ENCODE peak calls at places on chromosomes 2 and 18, in six cellular contexts. K is IMR-90, P is trophoblast cell, E is mesendoderm, I is H1, Q is mesenchymal stem cell. S is an unnamed sample.

GRCh38 chr2:138090330-138090729 is 126.1 kb downstream of the HNMT start:
- DNase-seq in I (no peak), Q (peak; percentile 64), K (peak; percentile 58), E (peak; percentile 54), P (peak; percentile 79), S (no peak)

GRCh38 chr18:70288171-70288850 is 534 bp upstream of the SOCS6 start:
- DNase-seq in I (no peak), P (peak; percentile 65), E (peak; percentile 57), Q (peak; percentile 60), K (peak; percentile 39), S (peak; percentile 47)

GRCh38 chr2:88161446-88161845 is 8.7 kb upstream of the THNSL2 start:
- DNase-seq in Q (no peak), E (no peak), P (no peak), I (no peak), K (no peak), S (no peak)

GRCh38 chr2:159165065-159165464 is 121.4 kb downstream of the WDSUB1 start:
- DNase-seq in E (no peak), P (no peak), K (no peak), Q (no peak), I (no peak), S (no peak)

GRCh38 chr2:145874466-145874865 is 1354.5 kb upstream of the ZEB2 start:
- DNase-seq in P (no peak), E (no peak), K (peak; percentile 64), Q (peak; percentile 18), I (no peak), S (no peak)

GRCh38 chr2:88253997-88254396 is 83.9 kb downstream of the THNSL2 start:
- DNase-seq in Q (no peak), K (no peak), E (no peak), I (no peak), P (no peak), S (no peak)

GRCh38 chr2:22329097-22329716 is 1055.8 kb upstream of the KLHL29 start:
- DNase-seq in K (no peak), I (no peak), Q (no peak), E (no peak), P (no peak), S (no peak)

GRCh38 chr2:79453918-79454317 is 58.9 kb upstream of the CTNNA2 start:
- DNase-seq in Q (no peak), E (peak; percentile 44), I (no peak), K (no peak), P (peak; percentile 4), S (peak; percentile 41)

GRCh38 chr2:112634153-112634873 is 11.4 kb upstream of the SLC20A1 start:
- DNase-seq in P (peak; percentile 90), E (no peak), K (no peak), Q (no peak), I (no peak), S (no peak)

GRCh38 chr2:170817999-170818293 is 1.3 kb downstream of the GAD1 start:
- DNase-seq in P (no peak), I (no peak), E (no peak), Q (no peak), K (no peak), S (peak; percentile 44)

GRCh38 chr2:42136832-42137821 is 32.0 kb upstream of the EML4 start:
- DNase-seq in P (no peak), I (no peak), E (no peak), Q (peak; percentile 36), K (no peak), S (no peak)

GRCh38 chr2:43343573-43344304 is 117.3 kb upstream of the ZFP36L2 start:
- DNase-seq in E (peak; percentile 26), P (no peak), K (peak; percentile 97), I (no peak), Q (peak; percentile 76), S (no peak)

GRCh38 chr18:78721986-78722385 is 257.6 kb upstream of the SALL3 start:
- DNase-seq in E (peak; percentile 6), K (no peak), Q (no peak), P (no peak), I (no peak), S (no peak)

GRCh38 chr18:78722391-78722790 is 257.2 kb upstream of the SALL3 start:
- DNase-seq in Q (no peak), I (no peak), E (no peak), K (no peak), P (no peak), S (no peak)

GRCh38 chr18:78724214-78724834 is 255.3 kb upstream of the SALL3 start:
- DNase-seq in K (no peak), E (no peak), I (no peak), Q (no peak), P (no peak), S (no peak)

GRCh38 chr18:78721281-78721949 is 258.2 kb upstream of the SALL3 start:
- DNase-seq in E (peak; percentile 57), Q (no peak), K (no peak), P (no peak), I (no peak), S (no peak)

DNA sequence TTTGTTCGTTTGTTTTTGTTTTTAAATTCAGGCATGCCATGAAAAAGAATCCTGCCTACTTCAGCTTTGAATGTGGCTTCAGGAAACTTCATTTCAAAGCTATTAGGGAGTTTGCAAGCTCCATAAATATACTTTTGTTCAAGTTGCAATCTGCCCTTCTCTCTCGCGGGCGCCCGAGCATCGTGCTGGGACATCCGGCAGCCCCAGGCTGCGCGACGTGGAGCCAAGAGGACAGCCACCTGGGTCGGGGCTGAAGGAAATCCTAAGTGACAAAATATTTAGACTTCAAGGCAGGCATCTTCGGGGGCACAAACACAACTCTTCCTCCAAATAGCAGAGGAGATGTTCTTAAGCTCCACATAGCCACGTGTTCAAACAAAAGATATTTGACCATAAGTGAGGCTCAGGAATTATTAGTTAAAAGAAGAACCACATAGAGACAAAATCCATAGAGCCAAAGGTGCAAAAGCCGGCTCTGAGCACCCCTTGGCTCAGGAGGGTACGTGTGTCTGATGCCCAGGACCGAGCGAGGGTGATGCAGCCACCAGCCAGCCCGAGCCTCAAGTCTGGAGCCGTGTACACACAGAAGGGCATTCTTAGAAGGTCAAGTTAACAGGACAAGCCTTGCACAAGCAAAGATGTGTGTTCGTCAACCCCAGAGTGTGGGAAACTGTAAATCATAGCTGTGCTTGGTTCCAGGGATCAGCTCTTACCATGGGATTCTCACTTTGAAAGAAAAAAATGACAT is 256.5 kb upstream of the SALL3 start:
- DNase-seq in I (no peak), K (no peak), P (no peak), E (no peak), Q (no peak), S (no peak)
- H3K4me3 ChIP-seq in I (no peak overlapping the region), K (no peak overlapping the region), P (no peak overlapping the region), E (no peak overlapping the region), Q (no peak overlapping the region), S (no peak overlapping the region)

GRCh38 chr2:1721706-1722483 is 22.4 kb downstream of the PXDN start:
- DNase-seq in E (no peak), K (peak; percentile 91), I (no peak), P (peak; percentile 18), Q (peak; percentile 93), S (no peak)
- H3K79me1 ChIP-seq in E (peaks cover 16% of the 10 kb centered on the region), K (peaks cover 64% of the 10 kb centered on the region), I (peaks cover 25% of the 10 kb centered on the region), P (peaks cover under 1% of the 10 kb centered on the region), Q (no peaks in the 10 kb centered on the region), S (peaks cover 7% of the 10 kb centered on the region)

DNA sequence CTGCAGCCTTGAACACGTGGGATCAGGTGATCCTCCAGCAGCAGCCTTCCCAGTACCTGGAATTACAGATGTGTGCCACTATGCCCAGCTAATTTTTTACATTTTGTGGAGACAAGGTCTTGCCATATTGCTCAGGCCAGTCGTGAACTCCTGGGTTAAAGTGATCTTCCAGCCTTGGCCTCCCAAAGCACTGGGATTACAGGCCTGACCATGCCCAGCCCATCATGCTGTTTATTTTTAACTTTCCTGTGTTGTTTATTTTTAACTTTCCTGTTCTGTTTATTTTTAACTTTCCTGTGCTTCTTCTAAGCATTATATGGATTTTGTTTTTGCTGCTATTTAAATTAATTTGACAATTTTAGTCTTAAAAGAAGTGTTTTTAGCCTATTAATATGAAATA is 763.7 kb upstream of the CDH7 start:
- DNase-seq in E (no peak), Q (no peak), P (no peak), K (no peak), I (no peak), S (no peak)
- H3K4me3 ChIP-seq in E (no peak overlapping the region), Q (no peak overlapping the region), P (no peak overlapping the region), K (no peak overlapping the region), I (no peak overlapping the region), S (no peak overlapping the region)

GRCh38 chr2:99698896-99699295 is 209.1 kb upstream of the REV1 start:
- DNase-seq in I (no peak), Q (peak; percentile 40), K (peak; percentile 70), P (no peak), E (no peak), S (no peak)

GRCh38 chr2:99697811-99698568 is 208.2 kb upstream of the REV1 start:
- DNase-seq in Q (peak; percentile 88), E (no peak), P (no peak), K (peak; percentile 98), I (no peak), S (no peak)

GRCh38 chr2:99700482-99701398 is 210.9 kb upstream of the REV1 start:
- DNase-seq in Q (no peak), P (no peak), E (no peak), K (no peak), I (no peak), S (no peak)

GRCh38 chr2:99706734-99707133 is 216.9 kb upstream of the REV1 start:
- DNase-seq in P (no peak), Q (no peak), I (no peak), E (no peak), K (no peak), S (no peak)

GRCh38 chr2:99701503-99701902 is 211.7 kb upstream of the REV1 start:
- DNase-seq in K (peak; percentile 41), I (no peak), P (peak; percentile 77), E (no peak), Q (no peak), S (no peak)
- H3K79me1 ChIP-seq in K (peaks cover 7% of the 10 kb centered on the region), I (no peaks in the 10 kb centered on the region), P (peaks cover 2% of the 10 kb centered on the region), E (no peaks in the 10 kb centered on the region), Q (peaks cover 11% of the 10 kb centered on the region), S (no peaks in the 10 kb centered on the region)

GRCh38 chr2:235497096-235497495 is 3.3 kb downstream of the AGAP1 start:
- DNase-seq in Q (no peak), E (no peak), K (no peak), I (no peak), P (no peak), S (no peak)
- H3K4me3 ChIP-seq in Q (no peak overlapping the region), E (no peak overlapping the region), K (no peak overlapping the region), I (no peak overlapping the region), P (no peak overlapping the region), S (no peak overlapping the region)

DNA sequence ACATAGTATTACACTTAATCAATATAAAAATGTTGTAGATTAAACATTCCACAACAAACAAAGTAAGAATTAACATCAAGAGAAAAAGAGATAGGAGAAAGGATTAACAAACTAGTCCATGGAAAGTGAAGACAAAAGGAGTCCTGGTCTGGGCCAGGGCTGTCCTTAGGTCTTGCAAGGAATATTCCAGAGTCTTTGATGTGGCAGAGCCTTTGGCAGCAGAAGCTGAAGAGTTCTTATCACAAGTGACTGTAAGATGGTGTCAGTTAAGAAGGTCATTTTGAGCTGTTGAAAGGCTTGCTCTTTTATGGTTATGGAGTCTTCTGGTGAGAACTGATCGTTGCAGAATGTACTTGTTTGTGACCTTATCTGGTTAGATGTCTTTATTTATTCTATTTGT is 127.7 kb upstream of the LRRTM4 start:
- DNase-seq in Q (no peak), I (no peak), E (peak; percentile 87), P (no peak), K (no peak), S (no peak)
- H3K79me1 ChIP-seq in Q (no peaks in the 10 kb centered on the region), I (no peaks in the 10 kb centered on the region), E (no peaks in the 10 kb centered on the region), P (no peaks in the 10 kb centered on the region), K (no peaks in the 10 kb centered on the region), S (no peaks in the 10 kb centered on the region)

S was measured in neuronal stem cell.